ENCODE peak calls at places on chromosomes 12 and 14, in five cellular contexts. H is T follicular helper cell; T is activated naive CD8-positive, alpha-beta T cell treated with anti-CD3 and anti-CD28 coated beads, Interleukin-2, amount 10 ng/mL, durations not matched to agents 7 days and 5 days; Q is brain microvascular endothelial cell; B is activated T-helper 1 cell treated with Interleukin-2 at 50 U/mL for 16 hours. J is an unnamed sample.

GRCh38 chr14:103819503-103820307 is 27.7 kb downstream of the PPP1R13B start:
- DNase-seq in T (no peak), B (no peak), Q (no peak), H (no peak), J (peak; percentile 61)

GRCh38 chr14:65131176-65131765 is 29.0 kb upstream of the MAX start:
- DNase-seq in H (no peak), B (no peak), Q (peak; percentile 27), T (no peak), J (no peak)

GRCh38 chr12:79255326-79255725 is 390.8 kb downstream of the SYT1 start:
- DNase-seq in H (no peak), Q (no peak), T (no peak), B (no peak), J (no peak)

GRCh38 chr12:94571556-94571955 is 78.8 kb downstream of the TMCC3 start:
- DNase-seq in Q (peak; percentile 77), T (no peak), H (no peak), B (no peak), J (no peak)

GRCh38 chr12:44500423-44500822 is 375.7 kb downstream of the NELL2 start:
- DNase-seq in H (no peak), Q (no peak), B (no peak), T (no peak), J (no peak)

GRCh38 chr14:23559010-23559920 is 3.2 kb downstream of the THTPA start:
- DNase-seq in Q (peak; percentile 30), T (peak; percentile 78), H (peak; percentile 47), B (peak; percentile 47), J (peak; percentile 84)

GRCh38 chr14:102696332-102696731 is 80.9 kb upstream of the TRAF3 start:
- DNase-seq in B (no peak), H (no peak), Q (no peak), T (no peak), J (no peak)

GRCh38 chr12:111363578-111363977 is 5.3 kb downstream of the PHETA1 start:
- DNase-seq in T (no peak), H (no peak), Q (peak; percentile 40), B (no peak), J (no peak)

GRCh38 chr14:95359974-95360826 is 40.5 kb upstream of the CLMN start:
- DNase-seq in B (no peak), T (no peak), Q (no peak), H (no peak), J (peak; percentile 80)

GRCh38 chr14:35339761-35340406 is 47.7 kb downstream of the PSMA6 start:
- DNase-seq in H (no peak), B (no peak), T (peak; percentile 53), Q (no peak), J (no peak)

GRCh38 chr12:93802698-93803097 is 125.5 kb downstream of the CRADD start:
- DNase-seq in Q (no peak), B (no peak), T (no peak), H (no peak), J (no peak)

GRCh38 chr12:121326996-121327674 is 25.1 kb downstream of the ANAPC5 start:
- DNase-seq in Q (no peak), T (no peak), H (no peak), B (no peak), J (no peak)

GRCh38 chr12:1560704-1561103 is 33.7 kb downstream of the FBXL14 start:
- DNase-seq in B (no peak), T (no peak), Q (no peak), H (no peak), J (no peak)

GRCh38 chr12:52442600-52443061 is 8.5 kb upstream of the KRT75 start:
- DNase-seq in T (no peak), H (no peak), Q (peak; percentile 42), B (no peak), J (peak; percentile 74)

GRCh38 chr12:116324684-116325664 is 47.5 kb upstream of the MED13L start:
- DNase-seq in Q (no peak), B (no peak), H (no peak), T (no peak), J (no peak)

GRCh38 chr14:48275301-48275700 is 599.9 kb upstream of the MDGA2 start:
- DNase-seq in T (no peak), Q (no peak), H (no peak), B (no peak), J (no peak)

GRCh38 chr14:100471451-100472093 is 115.6 kb downstream of the BEGAIN start:
- DNase-seq in T (no peak), Q (no peak), B (no peak), H (no peak), J (no peak)

GRCh38 chr12:57766464-57767311 is at the start of gene CYP27B1:
- DNase-seq in Q (no peak), B (no peak), T (no peak), H (no peak), J (peak; percentile 79)

GRCh38 chr14:105162374-105162979 is 6.1 kb downstream of the JAG2 start:
- DNase-seq in Q (no peak), T (peak; percentile 63), B (no peak), H (no peak), J (no peak)

GRCh38 chr14:88312262-88312661 is 10.8 kb downstream of the KCNK10 start:
- DNase-seq in T (no peak), H (no peak), B (no peak), Q (no peak), J (no peak)

GRCh38 chr14:73424453-73424852 is 33.9 kb downstream of the NUMB start:
- DNase-seq in H (no peak), Q (no peak), T (no peak), B (no peak), J (no peak)